ENCODE peak calls at places on chromosomes 7 and 10, in four cellular contexts. One of them, this sample, is unnamed.

GRCh38 chr10:125291841-125292240 is 131.5 kb upstream of the CTBP2 start:
- DNase-seq in AG04450: no peak
- DNase-seq in adrenal gland: no peak
- DNase-seq in sigmoid colon: no peak
- DNase-seq in this sample: no peak

GRCh38 chr7:123641901-123642300 is 13.8 kb upstream of the LMOD2 start:
- DNase-seq in AG04450: no peak
- DNase-seq in adrenal gland: no peak
- DNase-seq in sigmoid colon: no peak
- DNase-seq in this sample: no peak

GRCh38 chr7:130393095-130393494 is 12.8 kb downstream of the CPA1 start:
- DNase-seq in AG04450: no peak
- DNase-seq in adrenal gland: peak; percentile 71
- DNase-seq in sigmoid colon: no peak
- DNase-seq in this sample: peak; percentile 69

GRCh38 chr7:22356855-22357310 is at the start of gene RAPGEF5:
- DNase-seq in AG04450: no peak
- DNase-seq in adrenal gland: no peak
- DNase-seq in sigmoid colon: no peak
- DNase-seq in this sample: no peak

GRCh38 chr7:55052726-55053431 is 34.1 kb downstream of the EGFR start:
- DNase-seq in AG04450: no peak
- DNase-seq in adrenal gland: no peak
- DNase-seq in sigmoid colon: no peak
- DNase-seq in this sample: no peak

GRCh38 chr10:43585046-43585445 is 10.6 kb upstream of the ZNF239 start:
- DNase-seq in AG04450: no peak
- DNase-seq in adrenal gland: no peak
- DNase-seq in sigmoid colon: no peak
- DNase-seq in this sample: no peak

GRCh38 chr10:75111906-75112703 is 649 bp downstream of the SAMD8 start:
- DNase-seq in AG04450: peak; percentile 15
- DNase-seq in adrenal gland: peak; percentile 67
- DNase-seq in sigmoid colon: peak; percentile 86
- DNase-seq in this sample: peak; percentile 60

GRCh38 chr10:124211921-124212320 is 118.5 kb upstream of the CHST15 start:
- DNase-seq in AG04450: no peak
- DNase-seq in adrenal gland: no peak
- DNase-seq in sigmoid colon: no peak
- DNase-seq in this sample: peak; percentile 52

GRCh38 chr7:131066635-131067034 is 261.0 kb upstream of the MKLN1 start:
- DNase-seq in AG04450: peak; percentile 21
- DNase-seq in adrenal gland: no peak
- DNase-seq in sigmoid colon: no peak
- DNase-seq in this sample: peak; percentile 61

GRCh38 chr10:6579904-6580278 is at the start of gene PRKCQ:
- DNase-seq in AG04450: no peak
- DNase-seq in adrenal gland: no peak
- DNase-seq in sigmoid colon: no peak
- DNase-seq in this sample: peak; percentile 43

GRCh38 chr10:132637477-132638129 is 100.0 kb downstream of the INPP5A start:
- DNase-seq in AG04450: peak; percentile 41
- DNase-seq in adrenal gland: peak; percentile 22
- DNase-seq in sigmoid colon: peak; percentile 60
- DNase-seq in this sample: peak; percentile 81

GRCh38 chr7:2754086-2754485 is 66.1 kb downstream of the AMZ1 start:
- DNase-seq in AG04450: no peak
- DNase-seq in adrenal gland: no peak
- DNase-seq in sigmoid colon: peak; percentile 54
- DNase-seq in this sample: peak; percentile 39

GRCh38 chr7:30493231-30493630 is 11.4 kb downstream of the GGCT start:
- DNase-seq in AG04450: no peak
- DNase-seq in adrenal gland: no peak
- DNase-seq in sigmoid colon: no peak
- DNase-seq in this sample: no peak

GRCh38 chr7:46850563-46851325 is 731.2 kb downstream of the TNS3 start:
- DNase-seq in AG04450: no peak
- DNase-seq in adrenal gland: no peak
- DNase-seq in sigmoid colon: no peak
- DNase-seq in this sample: no peak

GRCh38 chr10:72328045-72328828 is 26.5 kb downstream of the DNAJB12 start:
- DNase-seq in AG04450: no peak
- DNase-seq in adrenal gland: peak; percentile 88
- DNase-seq in sigmoid colon: peak; percentile 89
- DNase-seq in this sample: peak; percentile 83

GRCh38 chr7:12893292-12893691 is 205.9 kb downstream of the ARL4A start:
- DNase-seq in AG04450: no peak
- DNase-seq in adrenal gland: no peak
- DNase-seq in sigmoid colon: no peak
- DNase-seq in this sample: peak; percentile 31

GRCh38 chr7:26441640-26442277 is 150.1 kb downstream of the SNX10 start:
- DNase-seq in AG04450: no peak
- DNase-seq in adrenal gland: no peak
- DNase-seq in sigmoid colon: no peak
- DNase-seq in this sample: no peak

GRCh38 chr7:47392241-47392759 is 189.6 kb downstream of the TNS3 start:
- DNase-seq in AG04450: peak; percentile 70
- DNase-seq in adrenal gland: peak; percentile 94
- DNase-seq in sigmoid colon: peak; percentile 76
- DNase-seq in this sample: peak; percentile 94

GRCh38 chr7:138502023-138502767 is 42.1 kb downstream of the TRIM24 start:
- DNase-seq in AG04450: no peak
- DNase-seq in adrenal gland: no peak
- DNase-seq in sigmoid colon: no peak
- DNase-seq in this sample: no peak

GRCh38 chr10:127824826-127825225 is 67.9 kb downstream of the CLRN3 start:
- DNase-seq in AG04450: no peak
- DNase-seq in adrenal gland: no peak
- DNase-seq in sigmoid colon: no peak
- DNase-seq in this sample: no peak

GRCh38 chr7:78363866-78364265 is 565.3 kb downstream of the PHTF2 start:
- DNase-seq in AG04450: no peak
- DNase-seq in adrenal gland: no peak
- DNase-seq in sigmoid colon: no peak
- DNase-seq in this sample: no peak
- TF ChIP-seq CTCF in AG04450: peak; percentile 31
- TF ChIP-seq CTCF in adrenal gland: no peak
- TF ChIP-seq CTCF in sigmoid colon: no peak
- TF ChIP-seq CTCF in this sample: no peak

GRCh38 chr7:157464971-157465481 is 128.2 kb downstream of the DNAJB6 start:
- DNase-seq in AG04450: no peak
- DNase-seq in adrenal gland: no peak
- DNase-seq in sigmoid colon: peak; percentile 48
- DNase-seq in this sample: no peak
- H3K4me3 ChIP-seq in AG04450: no peak overlapping the region
- H3K4me3 ChIP-seq in adrenal gland: no peak overlapping the region
- H3K4me3 ChIP-seq in sigmoid colon: no peak overlapping the region
- H3K4me3 ChIP-seq in this sample: no peak overlapping the region

DNA sequence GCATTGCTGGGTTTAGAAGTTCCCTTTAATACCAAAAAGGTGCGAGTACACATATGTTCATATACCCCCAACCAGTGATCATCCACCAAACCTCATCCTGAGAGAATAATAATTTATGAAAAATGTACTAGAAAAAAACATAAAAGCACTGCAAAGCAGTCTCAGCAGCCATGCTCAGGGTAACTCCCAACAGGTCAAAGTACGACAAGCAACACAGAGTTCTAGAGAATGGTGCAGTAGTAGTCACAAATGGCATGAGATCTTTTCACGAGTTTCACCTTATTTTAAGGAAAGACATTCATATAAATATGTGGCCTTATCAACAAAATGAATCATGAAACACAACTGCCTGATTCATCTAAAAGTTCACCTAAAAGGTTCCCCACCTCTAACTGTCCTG is 338.5 kb downstream of the PARD3 start:
- DNase-seq in AG04450: no peak
- DNase-seq in adrenal gland: no peak
- DNase-seq in sigmoid colon: no peak
- DNase-seq in this sample: no peak
- TF ChIP-seq CTCF in AG04450: no peak
- TF ChIP-seq CTCF in adrenal gland: no peak
- TF ChIP-seq CTCF in sigmoid colon: no peak
- TF ChIP-seq CTCF in this sample: no peak

GRCh38 chr7:105047932-105048331 is 33.9 kb downstream of the KMT2E start:
- DNase-seq in AG04450: no peak
- DNase-seq in adrenal gland: no peak
- DNase-seq in sigmoid colon: no peak
- DNase-seq in this sample: no peak
- H3K4me3 ChIP-seq in AG04450: no peak overlapping the region
- H3K4me3 ChIP-seq in adrenal gland: no peak overlapping the region
- H3K4me3 ChIP-seq in sigmoid colon: no peak overlapping the region
- H3K4me3 ChIP-seq in this sample: no peak overlapping the region

GRCh38 chr7:73829921-73830617 is 727 bp upstream of the CLDN4 start:
- DNase-seq in AG04450: no peak
- DNase-seq in adrenal gland: no peak
- DNase-seq in sigmoid colon: no peak
- DNase-seq in this sample: no peak
- TF ChIP-seq CTCF in AG04450: no peak
- TF ChIP-seq CTCF in adrenal gland: no peak
- TF ChIP-seq CTCF in sigmoid colon: no peak
- TF ChIP-seq CTCF in this sample: no peak

GRCh38 chr10:18005781-18006456 is 54.2 kb downstream of the SLC39A12 start:
- DNase-seq in AG04450: peak; percentile 67
- DNase-seq in adrenal gland: peak; percentile 15
- DNase-seq in sigmoid colon: no peak
- DNase-seq in this sample: peak; percentile 79

GRCh38 chr10:18010050-18010449 is 58.3 kb downstream of the SLC39A12 start:
- DNase-seq in AG04450: no peak
- DNase-seq in adrenal gland: no peak
- DNase-seq in sigmoid colon: no peak
- DNase-seq in this sample: peak; percentile 81

GRCh38 chr10:18008989-18009388 is 57.3 kb downstream of the SLC39A12 start:
- DNase-seq in AG04450: no peak
- DNase-seq in adrenal gland: no peak
- DNase-seq in sigmoid colon: no peak
- DNase-seq in this sample: peak; percentile 32

GRCh38 chr10:18000601-18001000 is 48.9 kb downstream of the SLC39A12 start:
- DNase-seq in AG04450: no peak
- DNase-seq in adrenal gland: no peak
- DNase-seq in sigmoid colon: no peak
- DNase-seq in this sample: no peak

GRCh38 chr10:18005445-18005780 is 53.7 kb downstream of the SLC39A12 start:
- DNase-seq in AG04450: no peak
- DNase-seq in adrenal gland: no peak
- DNase-seq in sigmoid colon: no peak
- DNase-seq in this sample: no peak
- H3K4me3 ChIP-seq in AG04450: peak overlapping the region; percentile 8
- H3K4me3 ChIP-seq in adrenal gland: no peak overlapping the region
- H3K4me3 ChIP-seq in sigmoid colon: no peak overlapping the region
- H3K4me3 ChIP-seq in this sample: no peak overlapping the region

GRCh38 chr7:151168022-151168786 is 710 bp upstream of the GBX1 start:
- DNase-seq in AG04450: no peak
- DNase-seq in adrenal gland: no peak
- DNase-seq in sigmoid colon: no peak
- DNase-seq in this sample: peak; percentile 14
- TF ChIP-seq CTCF in AG04450: peak; percentile 44
- TF ChIP-seq CTCF in adrenal gland: peak; percentile 30
- TF ChIP-seq CTCF in sigmoid colon: no peak
- TF ChIP-seq CTCF in this sample: peak; percentile 19